ENCODE peak calls at places on chromosome 1, in eight cellular contexts. L, R, O, H, X, V, C and N are unnamed samples.
A peak's percentile ranks its signal among the peaks of the same experiment; 100 is the strongest.

GRCh38 chr1:170700842-170701305 is 36.9 kb downstream of the PRRX1 start:
- DNase-seq in C (no peak), X (peak; percentile 66), O (no peak), H (peak; percentile 29), R (peak; percentile 67), V (no peak), L (no peak), N (no peak)

GRCh38 chr1:168921514-168922106 is 184.9 kb upstream of the ATP1B1 start:
- DNase-seq in C (no peak), H (no peak), O (peak; percentile 59), V (no peak), X (no peak), R (no peak), L (no peak), N (no peak)

GRCh38 chr1:171141336-171142051 is 43.6 kb upstream of the FMO2 start:
- DNase-seq in R (peak; percentile 68), C (no peak), X (peak; percentile 74), H (peak; percentile 100), O (no peak), L (no peak), V (no peak), N (no peak)

GRCh38 chr1:115539061-115539460 is 102.7 kb upstream of the VANGL1 start:
- DNase-seq in O (no peak), V (no peak), X (no peak), C (no peak), L (no peak), R (no peak), H (peak; percentile 45), N (peak; percentile 92)

GRCh38 chr1:38004284-38005101 is 821 bp downstream of the FHL3 start:
- DNase-seq in R (peak; percentile 38), C (no peak), V (no peak), O (no peak), L (peak; percentile 34), X (peak; percentile 61), H (no peak), N (no peak)

GRCh38 chr1:243883551-243883950 is 33.5 kb upstream of the AKT3 start:
- DNase-seq in X (peak; percentile 46), O (no peak), H (no peak), R (peak; percentile 29), V (peak; percentile 66), C (no peak), L (no peak), N (peak; percentile 56)

GRCh38 chr1:233240839-233241682 is 54.5 kb downstream of the PCNX2 start:
- DNase-seq in L (peak; percentile 73), X (peak; percentile 74), C (peak; percentile 49), O (no peak), R (peak; percentile 65), H (peak; percentile 64), V (peak; percentile 39), N (no peak)

GRCh38 chr1:155695107-155695506 is 6.2 kb downstream of the DAP3 start:
- DNase-seq in O (peak; percentile 6), H (no peak), V (peak; percentile 48), L (no peak), R (no peak), X (no peak), C (no peak), N (peak; percentile 19)

GRCh38 chr1:31122101-31122735 is 56.7 kb upstream of the PUM1 start:
- DNase-seq in X (no peak), H (no peak), R (no peak), C (no peak), L (peak; percentile 41), V (no peak), O (peak; percentile 15), N (no peak)

GRCh38 chr1:9165396-9165795 is 36.5 kb upstream of the GPR157 start:
- DNase-seq in R (no peak), X (no peak), C (no peak), H (no peak), O (no peak), L (no peak), V (peak; percentile 20), N (no peak)

DNA sequence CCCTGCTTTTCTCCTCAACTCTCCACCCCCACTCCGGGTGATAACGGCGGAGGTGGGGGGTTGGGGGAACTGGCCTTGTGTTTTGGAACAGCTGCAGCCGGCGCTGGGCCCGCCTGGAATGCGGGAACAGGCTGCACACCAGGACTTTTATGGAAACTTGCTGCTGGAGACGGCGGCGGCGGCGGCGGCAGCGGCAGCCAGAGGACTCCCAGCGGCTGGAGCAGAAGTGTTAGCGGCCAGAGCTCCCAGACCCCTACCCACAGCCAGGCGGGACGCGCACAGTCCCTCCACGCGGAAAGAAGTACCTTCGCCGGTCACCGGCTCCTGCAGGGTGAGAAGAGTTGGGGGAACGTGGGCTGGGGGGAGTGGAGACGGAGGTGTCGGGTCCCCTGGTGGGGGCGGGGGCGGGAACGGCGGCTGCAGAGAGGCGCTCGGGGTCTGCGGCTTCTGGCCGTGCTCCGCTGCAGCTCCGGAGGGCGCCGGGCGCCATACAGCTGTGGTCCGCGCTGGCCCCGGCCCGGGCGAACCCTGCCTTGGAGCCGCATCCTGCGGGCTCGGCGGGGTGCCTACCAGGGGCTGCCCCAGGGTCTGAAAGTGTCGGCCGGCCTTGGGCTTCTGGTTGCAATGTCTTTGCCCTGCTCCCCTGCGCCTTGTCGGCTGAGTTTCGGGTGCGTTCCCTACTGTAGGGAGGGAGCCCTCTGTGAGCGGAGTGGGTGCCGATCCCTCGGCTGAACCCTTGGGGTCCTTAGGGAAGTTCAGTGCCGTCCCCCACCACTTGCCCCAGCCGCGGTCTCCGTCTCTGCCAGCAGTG is at the start of gene NEXN:
- DNase-seq in C (peak; percentile 52), R (peak; percentile 80), X (peak; percentile 84), L (peak; percentile 88), O (no peak), H (peak; percentile 92), V (peak; percentile 48), N (peak; percentile 52)
- TF ChIP-seq EZH2 in C (no peak), R (no peak), X (no peak), L (no peak), O (no peak), H (no peak), V (no peak), N (no peak)

DNA sequence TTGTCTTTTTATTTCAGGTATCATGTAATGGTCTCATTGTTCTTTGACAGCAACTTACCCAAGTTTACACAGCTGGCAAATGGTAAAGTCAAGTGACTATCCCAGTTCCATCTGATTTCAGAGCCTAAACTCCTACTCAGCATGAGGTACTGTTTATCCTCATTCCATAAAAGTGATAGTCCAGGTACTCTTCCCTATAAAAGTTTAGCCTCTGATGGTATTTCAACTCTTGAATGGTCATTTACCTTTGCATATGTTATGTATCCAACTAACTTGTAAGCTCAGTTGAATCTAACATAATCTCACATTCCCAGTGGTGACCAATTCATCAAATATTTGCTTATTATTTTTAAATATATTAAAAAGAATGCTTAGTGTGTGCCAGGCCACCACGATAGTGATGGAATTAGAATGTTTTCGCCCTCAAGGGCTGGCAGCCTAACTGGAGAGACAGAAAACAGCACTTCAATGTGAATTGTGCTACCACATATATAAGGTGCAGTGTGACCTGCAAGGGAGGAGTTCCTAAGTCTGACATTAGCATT is 307.1 kb downstream of the CTH start:
- DNase-seq in L (no peak), R (no peak), H (no peak), C (no peak), V (no peak), X (peak; percentile 49), O (no peak), N (no peak)
- H3K27ac ChIP-seq in L (no peak overlapping the region), R (no peak overlapping the region), H (no peak overlapping the region), C (no peak overlapping the region), V (no peak overlapping the region), X (peak overlapping the region; percentile 16), O (no peak overlapping the region), N (no peak overlapping the region)

GRCh38 chr1:201793306-201793925 is 35.5 kb upstream of the IPO9 start:
- DNase-seq in O (no peak), R (no peak), C (no peak), X (no peak), V (no peak), H (no peak), L (no peak), N (no peak)

GRCh38 chr1:201791775-201792166 is 37.2 kb upstream of the IPO9 start:
- DNase-seq in L (no peak), R (peak; percentile 88), C (no peak), H (peak; percentile 80), O (no peak), V (no peak), X (peak; percentile 81), N (peak; percentile 36)

GRCh38 chr1:201795066-201795465 is 33.9 kb upstream of the IPO9 start:
- DNase-seq in R (peak; percentile 46), X (peak; percentile 76), O (no peak), C (no peak), V (peak; percentile 36), H (peak; percentile 61), L (peak; percentile 12), N (no peak)

GRCh38 chr1:201791051-201791774 is 37.7 kb upstream of the IPO9 start:
- DNase-seq in R (peak; percentile 84), H (peak; percentile 72), O (no peak), C (no peak), L (no peak), X (no peak), V (no peak), N (no peak)

DNA sequence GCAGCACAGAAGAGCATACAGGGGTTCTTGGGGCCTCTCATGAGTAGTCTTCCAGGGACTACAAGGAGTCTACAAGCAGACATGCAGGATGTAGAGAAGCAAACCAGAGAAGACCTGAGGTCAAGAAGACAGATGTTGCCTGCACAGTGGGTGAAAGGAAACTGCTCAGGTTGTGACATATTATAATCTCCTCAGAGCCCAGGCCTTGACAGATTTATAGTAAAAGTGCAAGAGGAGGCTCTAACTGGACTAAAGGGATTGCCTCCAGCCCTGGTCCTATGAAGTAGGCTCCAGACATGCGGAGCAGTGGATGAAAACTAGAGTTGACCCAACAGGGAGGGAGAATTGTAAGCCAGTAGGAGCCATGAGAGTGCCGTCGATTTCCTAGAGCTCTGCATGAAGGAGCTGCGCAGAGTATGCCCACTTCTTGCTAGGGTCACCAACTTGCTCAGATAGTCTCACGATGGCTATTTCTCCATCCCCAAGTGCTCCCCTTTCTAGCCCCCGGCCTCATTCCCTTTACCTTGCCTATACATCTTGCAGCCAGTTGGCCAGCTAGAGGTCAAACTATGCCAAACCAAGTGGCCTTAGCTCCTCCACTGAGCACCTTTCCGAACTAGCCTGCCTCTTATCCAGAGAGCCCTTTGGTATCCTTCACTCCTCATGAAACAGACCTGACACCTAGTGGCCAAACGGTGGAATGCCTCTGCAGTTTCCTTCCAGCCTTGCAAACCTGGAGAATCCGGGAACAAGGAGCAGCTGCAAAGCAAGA is 36.2 kb upstream of the IPO9 start:
- DNase-seq in R (peak; percentile 86), H (peak; percentile 89), V (peak; percentile 83), C (peak; percentile 85), O (peak; percentile 81), L (peak; percentile 87), X (peak; percentile 90), N (peak; percentile 71)
- H3K9ac ChIP-seq in R (peak overlapping the region; percentile 4), H (no peak overlapping the region), V (no peak overlapping the region), C (no peak overlapping the region), O (no peak overlapping the region), L (no peak overlapping the region), X (peak overlapping the region; percentile 65), N (no peak overlapping the region)

DNA sequence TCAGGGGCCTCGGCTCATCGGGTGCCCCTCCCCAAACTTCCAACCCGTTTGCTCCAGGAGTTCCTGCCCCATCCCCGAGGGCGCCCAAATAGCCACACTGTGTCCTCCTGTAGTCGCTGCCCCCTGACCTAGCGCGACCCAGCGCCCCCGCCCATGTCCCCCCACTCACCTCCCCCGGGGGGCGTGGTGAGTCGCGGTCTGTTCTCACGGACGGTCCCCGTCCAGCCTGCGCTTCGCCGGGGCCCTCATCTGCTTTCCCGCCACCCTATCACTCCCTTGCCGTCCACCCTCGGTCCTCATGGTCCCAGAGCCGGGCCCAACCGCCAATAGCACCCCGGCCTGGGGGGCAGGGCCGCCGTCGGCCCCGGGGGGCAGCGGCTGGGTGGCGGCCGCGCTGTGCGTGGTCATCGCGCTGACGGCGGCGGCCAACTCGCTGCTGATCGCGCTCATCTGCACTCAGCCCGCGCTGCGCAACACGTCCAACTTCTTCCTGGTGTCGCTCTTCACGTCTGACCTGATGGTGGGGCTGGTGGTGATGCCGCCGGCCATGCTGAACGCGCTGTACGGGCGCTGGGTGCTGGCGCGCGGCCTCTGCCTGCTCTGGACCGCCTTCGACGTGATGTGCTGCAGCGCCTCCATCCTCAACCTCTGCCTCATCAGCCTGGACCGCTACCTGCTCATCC is 922 bp downstream of the HTR6 start:
- DNase-seq in H (no peak), L (peak; percentile 59), X (peak; percentile 45), O (no peak), V (no peak), C (peak; percentile 31), R (no peak), N (no peak)
- TF ChIP-seq EZH2 in H (peak; percentile 96), L (peak; percentile 98), X (no peak), O (no peak), V (no peak), C (no peak), R (peak; percentile 64), N (peak; percentile 57)